ENCODE peak calls at places on chromosomes 4 and X, in nine cellular contexts. S is aorta, M is SJSA1, L is tibial artery, O is lower lobe of right lung, D is neural progenitor cell, E is H9, T is heart right ventricle, U is transverse colon. J is an unnamed sample.

GRCh38 chrX:153560000-153560399 is 38.9 kb downstream of the CCNQ start:
- DNase-seq in D (no peak), M (no peak), L (no peak), U (no peak), O (no peak), T (peak; percentile 20), E (no peak), S (no peak), J (no peak)

GRCh38 chr4:186258216-186258811 is 7.7 kb upstream of the F11 start:
- DNase-seq in U (no peak), L (no peak), E (no peak), D (no peak), T (no peak), O (no peak), M (no peak), S (no peak), J (no peak)

GRCh38 chrX:106933538-106933961 is 13.3 kb downstream of the CLDN2 start:
- DNase-seq in T (no peak), L (no peak), M (no peak), S (no peak), U (no peak), D (no peak), O (no peak), E (no peak), J (no peak)

GRCh38 chrX:150572206-150572605 is 3.8 kb downstream of the MTM1 start:
- DNase-seq in U (no peak), O (no peak), D (no peak), S (no peak), M (no peak), T (no peak), L (no peak), E (no peak), J (no peak)

GRCh38 chr4:156766846-156767245 is 204.8 kb downstream of the PDGFC start:
- DNase-seq in O (no peak), L (no peak), D (no peak), M (no peak), S (no peak), T (no peak), U (no peak), E (no peak), J (no peak)

GRCh38 chrX:45851434-45851991 is 650.8 kb upstream of the DIPK2B start:
- DNase-seq in U (peak; percentile 27), O (peak; percentile 44), S (peak; percentile 43), E (peak; percentile 82), D (peak; percentile 76), L (no peak), M (peak; percentile 45), T (no peak), J (no peak)

GRCh38 chrX:118736394-118737010 is 9.1 kb downstream of the IL13RA1 start:
- DNase-seq in L (no peak), T (no peak), M (no peak), D (no peak), E (no peak), O (no peak), U (no peak), S (no peak), J (no peak)

GRCh38 chr4:76611611-76612010 is 176.6 kb downstream of the SHROOM3 start:
- DNase-seq in L (peak; percentile 77), E (no peak), S (peak; percentile 58), D (no peak), O (no peak), T (no peak), U (peak; percentile 76), M (no peak), J (no peak)

GRCh38 chrX:40209951-40210617 is 112.3 kb upstream of the BCOR start:
- DNase-seq in U (no peak), T (no peak), L (no peak), D (no peak), E (no peak), S (no peak), M (no peak), O (no peak), J (no peak)

GRCh38 chr4:152585036-152585439 is 49.1 kb upstream of the FBXW7 start:
- DNase-seq in T (no peak), O (no peak), M (no peak), L (no peak), S (no peak), U (no peak), E (no peak), D (no peak), J (no peak)

GRCh38 chr4:102580463-102580842 is 79.3 kb downstream of the NFKB1 start:
- DNase-seq in M (no peak), O (no peak), S (no peak), D (no peak), U (no peak), T (no peak), E (no peak), L (no peak), J (no peak)

GRCh38 chr4:188023682-188024081 is 28.1 kb downstream of the ZFP42 start:
- DNase-seq in L (no peak), D (no peak), S (no peak), U (no peak), M (no peak), E (peak; percentile 60), O (no peak), T (no peak), J (no peak)

GRCh38 chrX:124033821-124034220 is 72.3 kb downstream of the STAG2 start:
- DNase-seq in T (no peak), U (no peak), L (no peak), E (no peak), D (no peak), S (no peak), O (no peak), M (no peak), J (no peak)

DNA sequence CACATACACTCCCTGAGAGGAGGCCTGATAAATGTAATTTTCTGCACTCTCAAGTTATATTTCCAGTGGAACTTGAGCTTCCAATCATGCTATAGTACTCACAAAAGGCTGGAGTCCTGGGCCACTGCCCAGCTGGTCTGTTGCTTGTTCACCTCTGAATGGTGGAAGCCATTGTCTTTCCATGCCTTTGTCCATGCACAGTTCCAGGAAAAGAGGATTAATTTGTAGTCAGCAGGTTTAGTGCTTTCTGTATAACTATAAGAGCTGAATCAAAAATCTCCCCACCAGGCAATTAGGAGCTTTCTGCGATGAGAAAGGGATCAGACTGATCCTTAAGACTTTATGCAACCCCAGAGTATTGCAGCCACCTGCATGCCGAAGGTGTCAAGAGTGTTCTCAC is 195.4 kb upstream of the PGRMC2 start:
- DNase-seq in O (no peak), M (no peak), U (no peak), D (peak; percentile 43), T (no peak), L (no peak), S (no peak), E (no peak), J (no peak)
- H3K27ac ChIP-seq in O (no peak overlapping the region), M (no peak overlapping the region), U (no peak overlapping the region), D (no peak overlapping the region), T (no peak overlapping the region), L (no peak overlapping the region), S (no peak overlapping the region), E (no peak overlapping the region), J (no peak overlapping the region)

DNA sequence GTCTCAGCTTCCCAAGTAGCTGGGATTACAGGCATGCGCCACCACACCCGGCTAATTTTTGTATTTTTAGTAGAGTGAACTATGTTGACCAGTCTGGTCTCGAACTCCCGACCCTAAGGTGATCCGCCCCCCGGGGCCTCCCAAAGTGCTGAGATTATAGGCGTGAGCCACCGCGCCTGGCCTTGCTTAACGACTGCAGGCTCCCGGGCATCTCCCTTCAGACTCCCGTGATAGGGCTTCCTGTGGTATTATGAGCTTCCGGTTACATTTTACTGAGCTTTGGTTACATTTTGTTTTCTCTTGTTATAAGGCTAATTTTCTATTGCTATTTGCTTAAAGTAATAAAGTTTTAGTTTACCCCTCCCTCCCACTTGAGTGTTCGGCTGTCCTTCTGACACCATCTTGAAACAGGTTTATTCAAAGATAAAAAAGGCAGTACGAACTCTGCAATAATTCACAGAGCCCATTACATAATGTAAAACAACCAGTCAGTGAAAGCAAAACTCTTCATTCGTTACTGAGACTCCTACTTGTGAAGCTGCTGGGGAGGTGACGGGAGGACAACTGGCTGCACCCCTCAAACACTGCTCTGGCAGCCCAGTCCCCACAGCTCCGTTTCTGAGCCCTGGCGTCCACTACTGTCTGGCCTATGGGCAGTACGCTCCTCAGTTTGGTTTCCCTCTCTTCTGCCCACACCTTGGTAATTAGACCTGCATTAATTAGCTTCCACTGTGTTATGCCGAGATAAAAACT is 795.7 kb upstream of the SLIT2 start:
- DNase-seq in O (no peak), L (no peak), S (no peak), T (no peak), D (no peak), E (no peak), M (no peak), U (no peak), J (no peak)
- H3K27ac ChIP-seq in O (no peak overlapping the region), L (no peak overlapping the region), S (no peak overlapping the region), T (no peak overlapping the region), D (no peak overlapping the region), E (no peak overlapping the region), M (no peak overlapping the region), U (no peak overlapping the region), J (no peak overlapping the region)

DNA sequence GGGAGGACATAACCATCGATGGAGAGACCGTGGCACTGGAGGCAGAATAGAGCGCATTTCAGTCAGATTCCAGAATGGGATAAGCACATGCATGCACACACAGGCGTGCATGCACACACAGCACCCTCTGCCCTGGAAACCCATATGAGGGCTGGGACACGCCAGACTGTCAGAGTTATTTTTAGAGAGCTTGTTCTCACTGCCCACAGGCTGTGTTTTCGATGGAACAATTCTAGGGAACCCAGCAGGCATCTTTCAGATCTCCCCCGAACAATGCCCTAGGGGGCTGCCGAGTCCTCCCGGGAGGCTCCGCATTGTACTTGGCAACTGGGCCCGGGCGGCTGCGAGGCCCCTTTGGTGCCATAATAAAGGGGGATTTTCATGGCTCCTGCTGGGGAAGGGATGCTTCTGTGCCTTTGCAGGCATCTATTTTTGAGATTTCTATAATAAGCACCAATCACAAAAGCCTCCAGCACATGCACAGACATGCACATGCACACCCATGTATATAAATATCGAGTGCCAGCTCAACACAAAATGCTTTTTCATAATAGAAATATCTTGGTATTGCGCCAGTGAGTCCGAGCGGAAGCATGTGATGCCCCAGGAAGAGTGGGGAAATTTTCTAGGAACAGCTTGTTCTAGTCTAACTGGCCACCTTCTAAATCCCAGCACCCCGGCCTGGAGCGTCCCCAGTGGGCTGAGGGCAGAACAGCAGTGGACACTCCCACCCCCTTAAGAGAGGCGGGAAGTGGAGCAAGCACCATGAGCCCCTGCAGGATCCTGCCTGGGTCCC is 88.6 kb downstream of the PHKA2 start:
- DNase-seq in U (no peak), L (peak; percentile 90), S (peak; percentile 72), T (peak; percentile 47), D (no peak), M (no peak), E (peak; percentile 24), O (peak; percentile 51), J (no peak)
- H3K27ac ChIP-seq in U (peak overlapping the region; percentile 19), L (peak overlapping the region; percentile 83), S (no peak overlapping the region), T (peak overlapping the region; percentile 78), D (no peak overlapping the region), M (no peak overlapping the region), E (no peak overlapping the region), O (peak overlapping the region; percentile 24), J (no peak overlapping the region)

DNA sequence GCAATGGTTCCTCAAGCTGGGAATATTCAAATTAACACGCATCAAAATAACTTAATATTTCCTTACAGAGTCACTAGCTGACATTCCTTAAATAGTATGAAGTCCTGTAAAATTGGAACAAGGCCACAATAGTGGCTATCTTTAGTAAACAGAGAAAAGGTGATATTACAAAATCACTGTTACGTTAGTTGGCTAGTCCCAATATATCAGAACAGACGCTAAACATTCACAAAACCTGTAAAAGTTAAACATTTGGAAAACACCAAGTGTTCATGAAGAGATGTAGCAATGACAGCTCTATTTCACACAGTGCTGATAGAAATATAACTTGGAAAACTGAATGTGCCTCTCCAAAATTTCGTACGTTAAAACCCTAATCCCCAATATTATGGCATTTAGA is 61.0 kb upstream of the FAM47C start:
- DNase-seq in O (no peak), S (no peak), L (no peak), U (no peak), T (no peak), E (no peak), D (no peak), M (no peak), J (no peak)
- H3K27ac ChIP-seq in O (no peak overlapping the region), S (no peak overlapping the region), L (no peak overlapping the region), U (no peak overlapping the region), T (no peak overlapping the region), E (no peak overlapping the region), D (no peak overlapping the region), M (no peak overlapping the region), J (no peak overlapping the region)